ENCODE peak calls at places on chromosome 12, in six cellular contexts. O is NCI-H69; P is heart left ventricle; T is Right ventricle myocardium inferior; K is CD8-positive, alpha-beta memory T cell; J is pancreas. G is an unnamed sample.

GRCh38 chr12:109267361-109267760 is 41.7 kb downstream of the FOXN4 start:
- DNase-seq in J (no peak), T (no peak), O (no peak), P (no peak), K (no peak), G (no peak)

GRCh38 chr12:108307006-108307405 is 32.1 kb downstream of the CMKLR1 start:
- DNase-seq in O (no peak), K (no peak), J (no peak), T (no peak), P (no peak), G (no peak)

GRCh38 chr12:43104524-43104923 is 447.5 kb downstream of the ADAMTS20 start:
- DNase-seq in J (no peak), O (peak), P (no peak), T (no peak), K (no peak), G (no peak)

GRCh38 chr12:94263011-94263786 is 114.8 kb downstream of the PLXNC1 start:
- DNase-seq in J (no peak), O (no peak), P (no peak), K (peak), T (peak), G (no peak)

GRCh38 chr12:117360551-117361311 is 695 bp downstream of the NOS1 start:
- DNase-seq in O (peak), P (no peak), T (no peak), K (no peak), J (peak), G (no peak)

GRCh38 chr12:107984973-107985372 is 144.1 kb upstream of the WSCD2 start:
- DNase-seq in J (no peak), T (no peak), P (no peak), K (no peak), O (no peak), G (no peak)

GRCh38 chr12:132142679-132143327 is 1.3 kb downstream of the DDX51 start:
- DNase-seq in T (no peak), P (peak), J (no peak), O (no peak), K (no peak), G (no peak)

GRCh38 chr12:78249578-78249977 is 418.9 kb downstream of the NAV3 start:
- DNase-seq in J (no peak), T (no peak), P (no peak), K (no peak), O (no peak), G (no peak)

GRCh38 chr12:10363922-10364838 is 25.7 kb downstream of the KLRK1 start:
- DNase-seq in K (peak), T (no peak), P (peak), O (no peak), J (peak), G (peak)

GRCh38 chr12:25249951-25250738 is 584 bp downstream of the KRAS start:
- DNase-seq in T (peak), J (peak), P (peak), K (peak), O (peak), G (peak)

G was measured in left ventricle myocardium inferior.